ENCODE peak calls at places on chromosome 2, in eight cellular contexts. M, Y, J, P, B, F, Z and S are unnamed samples.

GRCh38 chr2:238488347-238488826 is 61.7 kb downstream of the ASB1 start:
- DNase-seq in M (no peak), Y (no peak), J (no peak), P (no peak), B (peak; percentile 66), F (no peak), Z (no peak), S (no peak)

GRCh38 chr2:230472619-230473018 is 56.6 kb downstream of the SP100 start:
- DNase-seq in M (no peak), Y (no peak), J (no peak), P (no peak), B (no peak), F (peak; percentile 57), Z (no peak), S (no peak)

GRCh38 chr2:70716951-70717350 is 51.0 kb downstream of the ADD2 start:
- DNase-seq in M (no peak), Y (no peak), J (no peak), P (no peak), B (peak; percentile 25), F (no peak), Z (no peak), S (no peak)

GRCh38 chr2:240319855-240320560 is 115.5 kb upstream of the GPC1 start:
- DNase-seq in M (peak; percentile 23), Y (no peak), J (peak; percentile 27), P (no peak), B (peak; percentile 98), F (no peak), Z (peak; percentile 19), S (no peak)

GRCh38 chr2:174176898-174177297 is 71.4 kb downstream of the OLA1 start:
- DNase-seq in M (no peak), Y (no peak), J (no peak), P (no peak), B (peak; percentile 53), F (peak; percentile 48), Z (no peak), S (no peak)

GRCh38 chr2:8679567-8679826 is 2.4 kb upstream of the ID2 start:
- DNase-seq in M (no peak), Y (no peak), J (no peak), P (no peak), B (no peak), F (no peak), Z (no peak), S (no peak)

GRCh38 chr2:63300835-63301234 is 250.2 kb downstream of the OTX1 start:
- DNase-seq in M (no peak), Y (no peak), J (no peak), P (no peak), B (no peak), F (peak; percentile 15), Z (no peak), S (peak; percentile 22)

GRCh38 chr2:178233428-178233827 is 39.1 kb downstream of the OSBPL6 start:
- DNase-seq in M (no peak), Y (no peak), J (no peak), P (no peak), B (no peak), F (peak; percentile 33), Z (no peak), S (no peak)

GRCh38 chr2:46299365-46300263 is 2.4 kb downstream of the EPAS1 start:
- DNase-seq in M (peak; percentile 66), Y (peak; percentile 87), J (no peak), P (peak; percentile 87), B (peak; percentile 90), F (peak; percentile 74), Z (peak; percentile 74), S (no peak)

GRCh38 chr2:110873597-110874525 is 141.5 kb downstream of the ACOXL start:
- DNase-seq in M (no peak), Y (no peak), J (no peak), P (no peak), B (no peak), F (no peak), Z (no peak), S (no peak)

GRCh38 chr2:3960106-3960505 is 256.7 kb downstream of the DCDC2C start:
- DNase-seq in M (no peak), Y (no peak), J (no peak), P (no peak), B (no peak), F (no peak), Z (no peak), S (no peak)

GRCh38 chr2:233288663-233289062 is 19.0 kb upstream of the SAG start:
- DNase-seq in M (no peak), Y (no peak), J (no peak), P (no peak), B (no peak), F (no peak), Z (no peak), S (no peak)

GRCh38 chr2:233290446-233290845 is 17.2 kb upstream of the SAG start:
- DNase-seq in M (no peak), Y (no peak), J (no peak), P (no peak), B (no peak), F (no peak), Z (no peak), S (no peak)

GRCh38 chr2:233285921-233286320 is 21.7 kb upstream of the SAG start:
- DNase-seq in M (no peak), Y (no peak), J (no peak), P (no peak), B (no peak), F (no peak), Z (no peak), S (no peak)

GRCh38 chr2:233287871-233288270 is 19.7 kb upstream of the SAG start:
- DNase-seq in M (no peak), Y (no peak), J (no peak), P (no peak), B (no peak), F (no peak), Z (no peak), S (no peak)

GRCh38 chr2:233289590-233290424 is 17.8 kb upstream of the SAG start:
- DNase-seq in M (no peak), Y (no peak), J (no peak), P (no peak), B (no peak), F (no peak), Z (no peak), S (no peak)
- H3K36me3 ChIP-seq in M (peaks cover 79% of the 10 kb centered on the region), Y (peaks cover 99% of the 10 kb centered on the region), J (peaks cover 97% of the 10 kb centered on the region), P (peaks cover 95% of the 10 kb centered on the region), B (peaks cover 88% of the 10 kb centered on the region), F (peaks cover 96% of the 10 kb centered on the region), Z (peaks cover 10% of the 10 kb centered on the region), S (peaks cover 28% of the 10 kb centered on the region)

GRCh38 chr2:202038471-202039277 is 5.0 kb downstream of the FZD7 start:
- DNase-seq in M (no peak), Y (no peak), J (no peak), P (no peak), B (peak; percentile 53), F (peak; percentile 33), Z (no peak), S (no peak)
- H3K27me3 ChIP-seq in M (peaks cover 5% of the 10 kb centered on the region), Y (peaks cover 30% of the 10 kb centered on the region), J (peaks cover 31% of the 10 kb centered on the region), P (peaks cover 29% of the 10 kb centered on the region), B (no peaks in the 10 kb centered on the region), F (no peaks in the 10 kb centered on the region), Z (peaks cover 9% of the 10 kb centered on the region), S (no peaks in the 10 kb centered on the region)

DNA sequence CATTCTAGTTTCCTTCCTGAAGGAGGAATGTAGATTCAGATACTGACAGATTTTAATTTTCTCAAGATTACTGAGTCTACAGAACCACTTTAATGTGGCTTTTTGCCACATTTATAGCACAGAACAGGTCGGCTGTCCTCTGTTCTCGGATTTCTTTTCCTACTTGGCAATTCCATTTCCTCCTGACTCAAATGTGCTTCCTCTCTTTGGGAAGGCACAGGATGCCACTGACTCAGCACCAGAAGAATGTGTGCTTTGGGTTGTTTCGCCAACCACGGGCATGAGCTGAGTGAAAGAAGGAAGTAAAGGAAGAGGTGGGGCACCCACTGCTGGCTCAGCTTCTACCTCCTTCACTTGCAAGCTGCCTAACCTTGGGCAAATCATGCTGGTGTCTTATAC is 970.6 kb upstream of the ACVR2A start:
- DNase-seq in M (no peak), Y (no peak), J (no peak), P (no peak), B (no peak), F (peak; percentile 98), Z (no peak), S (no peak)
- H3K36me3 ChIP-seq in M (no peaks in the 10 kb centered on the region), Y (no peaks in the 10 kb centered on the region), J (no peaks in the 10 kb centered on the region), P (no peaks in the 10 kb centered on the region), B (no peaks in the 10 kb centered on the region), F (no peaks in the 10 kb centered on the region), Z (no peaks in the 10 kb centered on the region), S (no peaks in the 10 kb centered on the region)

GRCh38 chr2:218975060-218975777 is 9.8 kb downstream of the FEV start:
- DNase-seq in M (no peak), Y (no peak), J (no peak), P (no peak), B (no peak), F (no peak), Z (no peak), S (no peak)
- H3K27me3 ChIP-seq in M (peaks cover 32% of the 10 kb centered on the region), Y (peaks cover 61% of the 10 kb centered on the region), J (peaks cover 69% of the 10 kb centered on the region), P (peaks cover 83% of the 10 kb centered on the region), B (peaks cover 47% of the 10 kb centered on the region), F (peaks cover 13% of the 10 kb centered on the region), Z (peaks cover 6% of the 10 kb centered on the region), S (peaks cover 12% of the 10 kb centered on the region)

DNA sequence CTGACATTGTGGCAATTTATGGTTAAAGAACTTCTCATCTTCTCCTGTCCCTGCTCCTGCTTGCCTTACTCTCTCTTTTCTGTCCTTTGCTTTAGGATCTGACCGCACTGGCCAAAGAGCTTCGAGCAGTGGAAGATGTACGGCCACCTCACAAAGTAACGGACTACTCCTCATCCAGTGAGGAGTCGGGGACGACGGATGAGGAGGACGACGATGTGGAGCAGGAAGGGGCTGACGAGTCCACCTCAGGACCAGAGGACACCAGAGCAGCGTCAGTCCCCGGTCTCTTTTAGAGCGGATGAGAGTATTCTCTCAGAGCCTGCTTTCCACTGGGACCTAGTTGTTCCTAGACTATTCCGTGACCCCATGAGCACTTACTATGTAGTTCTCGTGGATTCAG is 122.2 kb upstream of the IL1R2 start:
- DNase-seq in M (no peak), Y (no peak), J (no peak), P (no peak), B (no peak), F (no peak), Z (no peak), S (no peak)
- H3K36me3 ChIP-seq in M (peaks cover 75% of the 10 kb centered on the region), Y (peaks cover 100% of the 10 kb centered on the region), J (peaks cover 95% of the 10 kb centered on the region), P (peaks cover 100% of the 10 kb centered on the region), B (peaks cover 89% of the 10 kb centered on the region), F (peaks cover 93% of the 10 kb centered on the region), Z (no peaks in the 10 kb centered on the region), S (peaks cover 27% of the 10 kb centered on the region)